ENCODE peak calls at places on chromosomes 6 and 20, in six cellular contexts. O is neuronal stem cell, N is NCI-H510A, I is keratinocyte, Q is epithelial cell of esophagus, X is left ventricle myocardium inferior. F is an unnamed sample.

GRCh38 chr6:81128671-81129070 is 623.8 kb downstream of the TENT5A start:
- DNase-seq in O (no peak), N (no peak), I (no peak), Q (no peak), X (no peak), F (no peak)

GRCh38 chr6:17173071-17173470 is 71.2 kb downstream of the STMND1 start:
- DNase-seq in O (no peak), N (no peak), I (no peak), Q (no peak), X (no peak), F (no peak)

GRCh38 chr6:157685596-157686280 is 137.3 kb upstream of the SNX9 start:
- DNase-seq in O (no peak), N (no peak), I (no peak), Q (no peak), X (no peak), F (no peak)

GRCh38 chr6:50819527-50819905 is 845 bp downstream of the TFAP2B start:
- DNase-seq in O (no peak), N (no peak), I (no peak), Q (peak; percentile 32), X (no peak), F (no peak)

GRCh38 chr6:35136185-35136584 is 5.0 kb downstream of the TCP11 start:
- DNase-seq in O (no peak), N (no peak), I (no peak), Q (no peak), X (no peak), F (no peak)

GRCh38 chr6:33967266-33967767 is 163.5 kb upstream of the MLN start:
- DNase-seq in O (no peak), N (no peak), I (no peak), Q (no peak), X (no peak), F (no peak)

GRCh38 chr6:14664112-14664592 is 546.6 kb downstream of the CD83 start:
- DNase-seq in O (no peak), N (no peak), I (no peak), Q (no peak), X (no peak), F (no peak)

GRCh38 chr20:701401-702129 is 26.0 kb upstream of the SCRT2 start:
- DNase-seq in O (no peak), N (no peak), I (no peak), Q (no peak), X (peak; percentile 29), F (no peak)

GRCh38 chr6:119040229-119040628 is 38.2 kb downstream of the FAM184A start:
- DNase-seq in O (no peak), N (no peak), I (no peak), Q (no peak), X (no peak), F (no peak)

GRCh38 chr6:110693296-110693695 is 122.0 kb downstream of the CDK19 start:
- DNase-seq in O (no peak), N (no peak), I (no peak), Q (no peak), X (no peak), F (no peak)

GRCh38 chr20:1524004-1524403 is 32.8 kb upstream of the SIRPB2 start:
- DNase-seq in O (no peak), N (no peak), I (no peak), Q (no peak), X (no peak), F (no peak)

GRCh38 chr6:133956413-133957049 is 3.5 kb downstream of the TBPL1 start:
- DNase-seq in O (no peak), N (no peak), I (no peak), Q (no peak), X (no peak), F (no peak)

GRCh38 chr6:149723771-149724417 is 6.0 kb upstream of the LATS1 start:
- DNase-seq in O (no peak), N (no peak), I (peak; percentile 57), Q (peak; percentile 87), X (no peak), F (peak; percentile 68)

GRCh38 chr20:2917266-2917665 is 44.0 kb downstream of the PTPRA start:
- DNase-seq in O (no peak), N (no peak), I (no peak), Q (no peak), X (no peak), F (no peak)

GRCh38 chr20:3539708-3540107 is 68.9 kb downstream of the ATRN start:
- DNase-seq in O (no peak), N (no peak), I (no peak), Q (no peak), X (no peak), F (no peak)

GRCh38 chr20:37640600-37641561 is 52.9 kb upstream of the CTNNBL1 start:
- DNase-seq in O (no peak), N (no peak), I (no peak), Q (no peak), X (no peak), F (no peak)

GRCh38 chr6:134532694-134533624 is 215.0 kb upstream of the SGK1 start:
- DNase-seq in O (no peak), N (no peak), I (no peak), Q (no peak), X (no peak), F (no peak)

GRCh38 chr6:111105578-111105977 is 18.3 kb downstream of the SLC16A10 start:
- DNase-seq in O (no peak), N (peak; percentile 25), I (no peak), Q (peak; percentile 77), X (peak; percentile 84), F (peak; percentile 5)

GRCh38 chr20:25039697-25040437 is 18.1 kb downstream of the ACSS1 start:
- DNase-seq in O (no peak), N (no peak), I (no peak), Q (no peak), X (peak; percentile 88), F (peak; percentile 65)

GRCh38 chr20:58985656-58986055 is 4.6 kb downstream of the NELFCD start:
- DNase-seq in O (no peak), N (no peak), I (no peak), Q (no peak), X (no peak), F (no peak)

GRCh38 chr6:40791004-40791403 is 203.8 kb upstream of the LRFN2 start:
- DNase-seq in O (no peak), N (no peak), I (no peak), Q (peak; percentile 59), X (no peak), F (no peak)

GRCh38 chr6:53128842-53129241 is 19.8 kb downstream of the GCM1 start:
- DNase-seq in O (no peak), N (no peak), I (peak; percentile 58), Q (peak; percentile 91), X (no peak), F (no peak)

GRCh38 chr20:20480689-20481088 is 112.8 kb downstream of the INSM1 start:
- DNase-seq in O (no peak), N (no peak), I (peak; percentile 19), Q (peak; percentile 88), X (no peak), F (peak; percentile 81)

GRCh38 chr6:116034327-116034726 is 26.4 kb downstream of the FRK start:
- DNase-seq in O (no peak), N (no peak), I (no peak), Q (peak; percentile 49), X (no peak), F (no peak)

GRCh38 chr6:167699141-167700036 is 127.3 kb upstream of the AFDN start:
- DNase-seq in O (no peak), N (no peak), I (no peak), Q (peak; percentile 50), X (peak; percentile 79), F (no peak)

GRCh38 chr20:20711413-20711812 is 1.0 kb downstream of the RALGAPA2 start:
- DNase-seq in O (no peak), N (no peak), I (no peak), Q (peak; percentile 17), X (no peak), F (no peak)

GRCh38 chr20:11926599-11926998 is 8.9 kb downstream of the BTBD3 start:
- DNase-seq in O (no peak), N (no peak), I (no peak), Q (no peak), X (no peak), F (no peak)

GRCh38 chr20:56520180-56520579 is 4.4 kb upstream of the FAM209A start:
- DNase-seq in O (no peak), N (no peak), I (no peak), Q (no peak), X (no peak), F (no peak)

GRCh38 chr6:35048631-35049083 is 92.5 kb downstream of the TCP11 start:
- DNase-seq in O (no peak), N (no peak), I (no peak), Q (no peak), X (no peak), F (no peak)

GRCh38 chr6:42710316-42710715 is 12.1 kb downstream of the PRPH2 start:
- DNase-seq in O (peak; percentile 30), N (no peak), I (no peak), Q (no peak), X (no peak), F (no peak)

GRCh38 chr6:32840604-32841246 is 2.2 kb upstream of the TAP2 start:
- DNase-seq in O (no peak), N (no peak), I (no peak), Q (no peak), X (no peak), F (no peak)

GRCh38 chr6:108730556-108731228 is 117.5 kb upstream of the ARMC2 start:
- DNase-seq in O (no peak), N (no peak), I (no peak), Q (no peak), X (no peak), F (no peak)

GRCh38 chr6:151276112-151276745 is 36.5 kb downstream of the AKAP12 start:
- DNase-seq in O (no peak), N (no peak), I (no peak), Q (peak; percentile 89), X (peak; percentile 41), F (peak; percentile 74)